ENCODE peak calls at places on chromosomes 4 and X, in nine cellular contexts. One of them, this sample, is unnamed. For H3K4me1, the result is how much of the 10 kb centered on the place peaks cover.

GRCh38 chrX:149682031-149682430 is 29.8 kb upstream of the MAGEA11 start:
- DNase-seq in MM.1S: no peak
- DNase-seq in psoas muscle: no peak
- DNase-seq in GM23338: peak
- DNase-seq in HCT116: no peak
- DNase-seq in heart right ventricle: no peak
- DNase-seq in spleen: no peak
- DNase-seq in left ventricle myocardium inferior: no peak
- DNase-seq in esophagus squamous epithelium: no peak
- DNase-seq in this sample: no peak

GRCh38 chr4:3322059-3322550 is 29.3 kb downstream of the RGS12 start:
- DNase-seq in MM.1S: no peak
- DNase-seq in psoas muscle: no peak
- DNase-seq in GM23338: peak
- DNase-seq in HCT116: no peak
- DNase-seq in heart right ventricle: no peak
- DNase-seq in spleen: peak
- DNase-seq in left ventricle myocardium inferior: no peak
- DNase-seq in esophagus squamous epithelium: no peak
- DNase-seq in this sample: peak

GRCh38 chrX:2484721-2485459 is 15.9 kb downstream of the DHRSX start:
- DNase-seq in MM.1S: no peak
- DNase-seq in psoas muscle: no peak
- DNase-seq in GM23338: peak
- DNase-seq in HCT116: no peak
- DNase-seq in heart right ventricle: peak
- DNase-seq in spleen: peak
- DNase-seq in left ventricle myocardium inferior: no peak
- DNase-seq in esophagus squamous epithelium: no peak
- DNase-seq in this sample: no peak

GRCh38 chrX:152202886-152203285 is 64.5 kb upstream of the MAGEA10 start:
- DNase-seq in MM.1S: no peak
- DNase-seq in psoas muscle: no peak
- DNase-seq in GM23338: peak
- DNase-seq in HCT116: no peak
- DNase-seq in heart right ventricle: no peak
- DNase-seq in spleen: no peak
- DNase-seq in left ventricle myocardium inferior: no peak
- DNase-seq in esophagus squamous epithelium: no peak
- DNase-seq in this sample: no peak

GRCh38 chr4:128818442-128818841 is 8.9 kb downstream of the JADE1 start:
- DNase-seq in MM.1S: peak
- DNase-seq in psoas muscle: no peak
- DNase-seq in GM23338: no peak
- DNase-seq in HCT116: no peak
- DNase-seq in heart right ventricle: no peak
- DNase-seq in spleen: no peak
- DNase-seq in left ventricle myocardium inferior: no peak
- DNase-seq in esophagus squamous epithelium: no peak
- DNase-seq in this sample: no peak

GRCh38 chr4:54090804-54091623 is 8.9 kb upstream of the GSX2 start:
- DNase-seq in MM.1S: no peak
- DNase-seq in psoas muscle: peak
- DNase-seq in GM23338: peak
- DNase-seq in HCT116: no peak
- DNase-seq in heart right ventricle: peak
- DNase-seq in spleen: no peak
- DNase-seq in left ventricle myocardium inferior: peak
- DNase-seq in esophagus squamous epithelium: no peak
- DNase-seq in this sample: no peak

GRCh38 chrX:9926002-9926401 is 41.2 kb upstream of the CLDN34 start:
- DNase-seq in MM.1S: no peak
- DNase-seq in psoas muscle: no peak
- DNase-seq in GM23338: no peak
- DNase-seq in HCT116: no peak
- DNase-seq in heart right ventricle: no peak
- DNase-seq in spleen: no peak
- DNase-seq in left ventricle myocardium inferior: no peak
- DNase-seq in esophagus squamous epithelium: no peak
- DNase-seq in this sample: no peak

GRCh38 chrX:47380268-47380667 is 9.9 kb downstream of the ZNF157 start:
- DNase-seq in MM.1S: no peak
- DNase-seq in psoas muscle: no peak
- DNase-seq in GM23338: no peak
- DNase-seq in HCT116: no peak
- DNase-seq in heart right ventricle: peak
- DNase-seq in spleen: peak
- DNase-seq in left ventricle myocardium inferior: peak
- DNase-seq in esophagus squamous epithelium: no peak
- DNase-seq in this sample: no peak

GRCh38 chrX:154596290-154596929 is 11.5 kb downstream of the CTAG1A start:
- DNase-seq in MM.1S: no peak
- DNase-seq in psoas muscle: no peak
- DNase-seq in GM23338: peak
- DNase-seq in HCT116: no peak
- DNase-seq in heart right ventricle: no peak
- DNase-seq in spleen: no peak
- DNase-seq in left ventricle myocardium inferior: no peak
- DNase-seq in esophagus squamous epithelium: no peak
- DNase-seq in this sample: no peak

GRCh38 chrX:130467936-130468335 is 66.1 kb downstream of the RBMX2 start:
- DNase-seq in MM.1S: no peak
- DNase-seq in psoas muscle: no peak
- DNase-seq in GM23338: no peak
- DNase-seq in HCT116: no peak
- DNase-seq in heart right ventricle: no peak
- DNase-seq in spleen: no peak
- DNase-seq in left ventricle myocardium inferior: no peak
- DNase-seq in esophagus squamous epithelium: no peak
- DNase-seq in this sample: no peak

GRCh38 chr4:70725633-70726032 is 3.9 kb downstream of the RUFY3 start:
- DNase-seq in MM.1S: no peak
- DNase-seq in psoas muscle: no peak
- DNase-seq in GM23338: no peak
- DNase-seq in HCT116: no peak
- DNase-seq in heart right ventricle: no peak
- DNase-seq in spleen: no peak
- DNase-seq in left ventricle myocardium inferior: no peak
- DNase-seq in esophagus squamous epithelium: no peak
- DNase-seq in this sample: no peak

GRCh38 chrX:40169193-40170086 is 71.7 kb upstream of the BCOR start:
- DNase-seq in MM.1S: peak
- DNase-seq in psoas muscle: peak
- DNase-seq in GM23338: peak
- DNase-seq in HCT116: peak
- DNase-seq in heart right ventricle: no peak
- DNase-seq in spleen: peak
- DNase-seq in left ventricle myocardium inferior: no peak
- DNase-seq in esophagus squamous epithelium: peak
- DNase-seq in this sample: no peak
- H3K4me1 ChIP-seq in MM.1S: under half
- H3K4me1 ChIP-seq in psoas muscle: under half
- H3K4me1 ChIP-seq in GM23338: under half
- H3K4me1 ChIP-seq in HCT116: half or more
- H3K4me1 ChIP-seq in heart right ventricle: under half
- H3K4me1 ChIP-seq in spleen: under half
- H3K4me1 ChIP-seq in left ventricle myocardium inferior: half or more
- H3K4me1 ChIP-seq in esophagus squamous epithelium: under half
- H3K4me1 ChIP-seq in this sample: under half

GRCh38 chr4:122602277-122603142 is 18.4 kb downstream of the IL21 start:
- DNase-seq in MM.1S: peak
- DNase-seq in psoas muscle: no peak
- DNase-seq in GM23338: peak
- DNase-seq in HCT116: peak
- DNase-seq in heart right ventricle: no peak
- DNase-seq in spleen: no peak
- DNase-seq in left ventricle myocardium inferior: no peak
- DNase-seq in esophagus squamous epithelium: no peak
- DNase-seq in this sample: no peak
- TF ChIP-seq CTCF in MM.1S: peak
- TF ChIP-seq CTCF in psoas muscle: peak
- TF ChIP-seq CTCF in GM23338: peak
- TF ChIP-seq CTCF in HCT116: peak
- TF ChIP-seq CTCF in heart right ventricle: peak
- TF ChIP-seq CTCF in spleen: peak
- TF ChIP-seq CTCF in left ventricle myocardium inferior: peak
- TF ChIP-seq CTCF in esophagus squamous epithelium: no peak
- TF ChIP-seq CTCF in this sample: no peak

GRCh38 chr4:85153221-85153620 is 186.7 kb upstream of the WDFY3 start:
- DNase-seq in MM.1S: no peak
- DNase-seq in psoas muscle: no peak
- DNase-seq in GM23338: no peak
- DNase-seq in HCT116: no peak
- DNase-seq in heart right ventricle: no peak
- DNase-seq in spleen: no peak
- DNase-seq in left ventricle myocardium inferior: no peak
- DNase-seq in esophagus squamous epithelium: no peak
- DNase-seq in this sample: no peak

GRCh38 chr4:85149656-85150055 is 183.2 kb upstream of the WDFY3 start:
- DNase-seq in MM.1S: no peak
- DNase-seq in psoas muscle: no peak
- DNase-seq in GM23338: no peak
- DNase-seq in HCT116: no peak
- DNase-seq in heart right ventricle: no peak
- DNase-seq in spleen: no peak
- DNase-seq in left ventricle myocardium inferior: no peak
- DNase-seq in esophagus squamous epithelium: no peak
- DNase-seq in this sample: no peak

GRCh38 chr4:85151349-85151748 is 184.9 kb upstream of the WDFY3 start:
- DNase-seq in MM.1S: no peak
- DNase-seq in psoas muscle: no peak
- DNase-seq in GM23338: no peak
- DNase-seq in HCT116: no peak
- DNase-seq in heart right ventricle: no peak
- DNase-seq in spleen: no peak
- DNase-seq in left ventricle myocardium inferior: no peak
- DNase-seq in esophagus squamous epithelium: no peak
- DNase-seq in this sample: no peak

GRCh38 chr4:85151786-85152185 is 185.3 kb upstream of the WDFY3 start:
- DNase-seq in MM.1S: no peak
- DNase-seq in psoas muscle: no peak
- DNase-seq in GM23338: no peak
- DNase-seq in HCT116: no peak
- DNase-seq in heart right ventricle: no peak
- DNase-seq in spleen: no peak
- DNase-seq in left ventricle myocardium inferior: no peak
- DNase-seq in esophagus squamous epithelium: no peak
- DNase-seq in this sample: no peak

DNA sequence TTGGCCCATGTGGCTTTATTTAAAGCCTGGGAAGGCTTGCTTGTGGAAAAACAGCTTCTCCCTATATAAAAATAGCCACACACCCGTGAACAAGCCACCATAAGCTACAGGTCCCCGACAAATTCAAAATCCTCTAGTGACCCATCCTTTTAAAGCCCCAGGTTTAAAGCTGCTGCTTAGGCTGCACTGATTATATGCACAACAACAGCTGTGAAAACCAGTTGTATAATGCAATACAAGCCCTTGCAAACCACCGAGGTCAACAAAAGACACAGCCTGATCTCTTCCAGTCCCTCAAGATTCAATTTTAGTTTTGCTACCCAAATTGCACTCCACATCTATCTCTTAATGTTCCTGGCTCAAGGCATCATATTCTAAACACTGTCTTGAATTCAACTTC is 186.0 kb upstream of the WDFY3 start:
- DNase-seq in MM.1S: no peak
- DNase-seq in psoas muscle: no peak
- DNase-seq in GM23338: no peak
- DNase-seq in HCT116: no peak
- DNase-seq in heart right ventricle: no peak
- DNase-seq in spleen: no peak
- DNase-seq in left ventricle myocardium inferior: no peak
- DNase-seq in esophagus squamous epithelium: no peak
- DNase-seq in this sample: no peak
- H3K27ac ChIP-seq in MM.1S: no peak
- H3K27ac ChIP-seq in psoas muscle: no peak
- H3K27ac ChIP-seq in GM23338: no peak
- H3K27ac ChIP-seq in HCT116: no peak
- H3K27ac ChIP-seq in heart right ventricle: no peak
- H3K27ac ChIP-seq in spleen: no peak
- H3K27ac ChIP-seq in left ventricle myocardium inferior: no peak
- H3K27ac ChIP-seq in esophagus squamous epithelium: no peak
- H3K27ac ChIP-seq in this sample: no peak

GRCh38 chr4:1058198-1058996 is 47.0 kb downstream of the FGFRL1 start:
- DNase-seq in MM.1S: no peak
- DNase-seq in psoas muscle: no peak
- DNase-seq in GM23338: no peak
- DNase-seq in HCT116: no peak
- DNase-seq in heart right ventricle: no peak
- DNase-seq in spleen: no peak
- DNase-seq in left ventricle myocardium inferior: no peak
- DNase-seq in esophagus squamous epithelium: no peak
- DNase-seq in this sample: no peak

GRCh38 chr4:1057403-1057745 is 45.9 kb downstream of the FGFRL1 start:
- DNase-seq in MM.1S: no peak
- DNase-seq in psoas muscle: no peak
- DNase-seq in GM23338: no peak
- DNase-seq in HCT116: no peak
- DNase-seq in heart right ventricle: no peak
- DNase-seq in spleen: no peak
- DNase-seq in left ventricle myocardium inferior: no peak
- DNase-seq in esophagus squamous epithelium: no peak
- DNase-seq in this sample: no peak

GRCh38 chr4:1058997-1059665 is 47.7 kb downstream of the FGFRL1 start:
- DNase-seq in MM.1S: no peak
- DNase-seq in psoas muscle: no peak
- DNase-seq in GM23338: no peak
- DNase-seq in HCT116: no peak
- DNase-seq in heart right ventricle: no peak
- DNase-seq in spleen: no peak
- DNase-seq in left ventricle myocardium inferior: no peak
- DNase-seq in esophagus squamous epithelium: no peak
- DNase-seq in this sample: no peak

GRCh38 chr4:1055721-1056590 is 44.5 kb downstream of the FGFRL1 start:
- DNase-seq in MM.1S: no peak
- DNase-seq in psoas muscle: peak
- DNase-seq in GM23338: peak
- DNase-seq in HCT116: no peak
- DNase-seq in heart right ventricle: no peak
- DNase-seq in spleen: peak
- DNase-seq in left ventricle myocardium inferior: no peak
- DNase-seq in esophagus squamous epithelium: no peak
- DNase-seq in this sample: no peak

GRCh38 chr4:1056671-1057402 is 45.4 kb downstream of the FGFRL1 start:
- DNase-seq in MM.1S: no peak
- DNase-seq in psoas muscle: no peak
- DNase-seq in GM23338: no peak
- DNase-seq in HCT116: no peak
- DNase-seq in heart right ventricle: no peak
- DNase-seq in spleen: peak
- DNase-seq in left ventricle myocardium inferior: no peak
- DNase-seq in esophagus squamous epithelium: no peak
- DNase-seq in this sample: no peak
- H3K4me1 ChIP-seq in MM.1S: under half
- H3K4me1 ChIP-seq in psoas muscle: under half
- H3K4me1 ChIP-seq in GM23338: under half
- H3K4me1 ChIP-seq in HCT116: under half
- H3K4me1 ChIP-seq in heart right ventricle: under half
- H3K4me1 ChIP-seq in spleen: under half
- H3K4me1 ChIP-seq in left ventricle myocardium inferior: under half
- H3K4me1 ChIP-seq in esophagus squamous epithelium: under half
- H3K4me1 ChIP-seq in this sample: under half